ENCODE peak calls at places on chromosome 22, in four cellular contexts. W, H, B and G are unnamed samples. For H3K4me1, the result is how much of the 10 kb centered on the place peaks cover.

GRCh38 chr22:41367680-41368542 is 13.8 kb upstream of the TEF start:
- DNase-seq in W (peak), H (no peak), B (no peak), G (no peak)

GRCh38 chr22:37290737-37291136 is 8.4 kb downstream of the CYTH4 start:
- DNase-seq in W (no peak), H (no peak), B (no peak), G (no peak)

GRCh38 chr22:45202333-45203149 is 38.2 kb downstream of the KIAA0930 start:
- DNase-seq in W (no peak), H (no peak), B (no peak), G (no peak)

GRCh38 chr22:46064966-46065666 is 85.2 kb upstream of the PPARA start:
- DNase-seq in W (no peak), H (no peak), B (no peak), G (no peak)

GRCh38 chr22:42856179-42856864 is 751 bp downstream of the ARFGAP3 start:
- DNase-seq in W (peak), H (no peak), B (peak), G (no peak)

GRCh38 chr22:40603088-40603605 is 33.4 kb downstream of the MRTFA start:
- DNase-seq in W (no peak), H (no peak), B (no peak), G (no peak)

GRCh38 chr22:37442537-37442936 is 15.3 kb upstream of the ELFN2 start:
- DNase-seq in W (peak), H (peak), B (no peak), G (no peak)

GRCh38 chr22:37556750-37557149 is 3.5 kb upstream of the CDC42EP1 start:
- DNase-seq in W (no peak), H (no peak), B (no peak), G (no peak)

GRCh38 chr22:33202455-33202854 is 144.3 kb upstream of the SYN3 start:
- DNase-seq in W (no peak), H (no peak), B (no peak), G (no peak)

GRCh38 chr22:22692707-22693530 is 48.5 kb downstream of the GGTLC2 start:
- DNase-seq in W (peak), H (no peak), B (peak), G (no peak)

GRCh38 chr22:46057762-46058420 is 80.9 kb upstream of the WNT7B start:
- DNase-seq in W (no peak), H (no peak), B (no peak), G (no peak)

GRCh38 chr22:44773082-44773481 is 20.7 kb downstream of the ARHGAP8 start:
- DNase-seq in W (no peak), H (no peak), B (no peak), G (no peak)

GRCh38 chr22:31474743-31475142 is 14.9 kb downstream of the EIF4ENIF1 start:
- DNase-seq in W (no peak), H (no peak), B (no peak), G (no peak)

GRCh38 chr22:23226497-23226850 is 46.2 kb downstream of the BCR start:
- DNase-seq in W (no peak), H (no peak), B (no peak), G (no peak)

GRCh38 chr22:41048791-41049717 is 43.3 kb upstream of the EP300 start:
- DNase-seq in W (peak), H (no peak), B (peak), G (no peak)

GRCh38 chr22:24159650-24160049 is 21.6 kb upstream of the SUSD2 start:
- DNase-seq in W (no peak), H (no peak), B (no peak), G (no peak)

GRCh38 chr22:49629586-49630447 is 197.9 kb downstream of the BRD1 start:
- DNase-seq in W (no peak), H (no peak), B (no peak), G (no peak)

GRCh38 chr22:41070665-41071331 is 21.6 kb upstream of the EP300 start:
- DNase-seq in W (no peak), H (no peak), B (no peak), G (no peak)

GRCh38 chr22:23129149-23129548 is 12.6 kb downstream of the RSPH14 start:
- DNase-seq in W (no peak), H (no peak), B (no peak), G (no peak)

GRCh38 chr22:38843716-38844660 is at the start of gene NPTXR:
- DNase-seq in W (peak), H (no peak), B (peak), G (no peak)
- TF ChIP-seq TCF7L2 in W (no peak), H (peak), B (no peak), G (no peak)

DNA sequence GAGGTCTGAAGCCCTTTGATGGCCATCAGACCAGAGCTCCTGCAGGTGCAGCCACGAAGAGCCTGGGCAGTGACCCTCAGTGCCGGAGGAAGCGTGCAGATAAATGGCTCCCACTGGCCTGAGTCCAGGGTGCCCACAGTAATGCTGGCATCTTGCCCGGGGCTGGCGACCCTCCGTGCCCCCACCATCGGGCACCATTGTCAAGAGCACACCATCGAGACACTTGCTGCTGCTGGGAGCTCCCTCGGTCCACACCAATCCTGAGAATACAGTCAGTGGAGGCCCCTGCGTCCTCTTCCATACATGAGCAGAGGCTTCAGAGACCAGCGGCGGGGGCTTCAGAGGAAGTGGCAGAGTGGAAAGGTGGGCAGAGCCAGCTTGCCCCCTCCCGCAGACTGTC is 1448.3 kb downstream of the BRD1 start:
- DNase-seq in W (no peak), H (no peak), B (no peak), G (no peak)
- H3K4me1 ChIP-seq in W (under half), H (under half), B (under half), G (under half)

DNA sequence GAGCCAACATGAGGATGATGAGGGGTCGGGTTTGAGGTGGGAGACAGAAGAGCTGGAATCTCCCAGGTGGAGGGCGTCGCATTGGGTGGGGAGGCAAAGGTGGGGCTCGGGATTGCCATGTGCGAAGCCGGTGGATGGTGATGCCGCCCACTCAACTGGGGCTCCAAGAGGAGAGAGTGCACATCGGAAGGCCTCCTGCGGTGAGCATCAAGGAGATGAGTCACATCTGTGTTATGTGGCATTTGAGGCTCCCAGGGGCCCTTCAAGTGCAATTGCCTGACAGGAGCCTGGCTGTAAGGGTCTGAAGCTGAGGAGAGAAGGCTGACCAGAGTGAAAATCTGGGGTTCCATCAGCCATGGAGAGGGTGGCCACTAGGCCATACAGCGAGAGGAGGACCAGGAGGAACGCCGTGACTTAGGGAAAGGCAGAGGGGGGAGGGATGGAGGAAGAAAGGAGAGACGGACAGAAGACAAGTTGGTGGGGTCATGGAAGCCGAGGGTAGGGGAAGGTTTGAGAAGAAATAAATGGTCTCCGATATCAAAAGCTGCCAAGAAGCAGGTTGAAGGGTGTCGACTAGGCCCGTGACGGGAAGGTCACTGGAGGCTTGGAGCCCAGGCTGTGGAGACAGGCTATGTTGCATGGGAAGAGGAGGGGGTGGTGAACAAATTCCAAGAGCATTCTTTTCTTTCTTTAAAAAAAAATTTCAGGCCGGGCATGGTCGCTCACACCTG is 21.3 kb downstream of the RASD2 start:
- DNase-seq in W (no peak), H (peak), B (peak), G (no peak)
- TF ChIP-seq REST in W (no peak), H (no peak), B (no peak), G (no peak)

GRCh38 chr22:47606426-47606825 is 844.0 kb downstream of the TBC1D22A start:
- DNase-seq in W (no peak), H (no peak), B (no peak), G (no peak)
- TF ChIP-seq TCF7L2 in W (no peak), H (no peak), B (no peak), G (no peak)

DNA sequence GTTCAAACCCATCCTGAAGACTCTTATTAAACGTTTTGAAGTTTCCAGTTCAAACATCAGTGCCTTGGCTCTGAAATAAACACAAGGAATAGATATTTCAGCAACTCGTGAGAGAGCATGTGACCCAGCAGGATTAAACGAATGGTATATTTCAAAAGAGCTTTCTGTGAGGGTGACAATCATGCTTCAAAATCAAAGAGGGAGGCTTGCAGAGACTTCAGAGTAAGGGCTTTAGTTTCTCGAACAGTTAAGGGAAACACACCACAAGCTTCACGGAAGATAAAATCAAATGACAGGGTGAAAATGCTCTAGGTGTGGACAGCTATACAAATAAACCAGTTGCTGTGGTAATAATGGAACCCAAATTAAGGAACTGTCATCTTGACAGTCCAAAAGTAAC is 1.4 kb downstream of the HPS4 start:
- DNase-seq in W (no peak), H (no peak), B (no peak), G (no peak)
- H3K4me1 ChIP-seq in W (half or more), H (under half), B (under half), G (under half)

GRCh38 chr22:18091478-18091877 is 13.7 kb downstream of the PEX26 start:
- DNase-seq in W (no peak), H (no peak), B (no peak), G (no peak)

GRCh38 chr22:18090286-18090685 is 12.5 kb downstream of the PEX26 start:
- DNase-seq in W (no peak), H (no peak), B (no peak), G (no peak)

GRCh38 chr22:18093661-18094060 is 15.9 kb downstream of the PEX26 start:
- DNase-seq in W (no peak), H (no peak), B (no peak), G (no peak)

GRCh38 chr22:18088825-18089568 is 11.2 kb downstream of the PEX26 start:
- DNase-seq in W (peak), H (no peak), B (no peak), G (no peak)

DNA sequence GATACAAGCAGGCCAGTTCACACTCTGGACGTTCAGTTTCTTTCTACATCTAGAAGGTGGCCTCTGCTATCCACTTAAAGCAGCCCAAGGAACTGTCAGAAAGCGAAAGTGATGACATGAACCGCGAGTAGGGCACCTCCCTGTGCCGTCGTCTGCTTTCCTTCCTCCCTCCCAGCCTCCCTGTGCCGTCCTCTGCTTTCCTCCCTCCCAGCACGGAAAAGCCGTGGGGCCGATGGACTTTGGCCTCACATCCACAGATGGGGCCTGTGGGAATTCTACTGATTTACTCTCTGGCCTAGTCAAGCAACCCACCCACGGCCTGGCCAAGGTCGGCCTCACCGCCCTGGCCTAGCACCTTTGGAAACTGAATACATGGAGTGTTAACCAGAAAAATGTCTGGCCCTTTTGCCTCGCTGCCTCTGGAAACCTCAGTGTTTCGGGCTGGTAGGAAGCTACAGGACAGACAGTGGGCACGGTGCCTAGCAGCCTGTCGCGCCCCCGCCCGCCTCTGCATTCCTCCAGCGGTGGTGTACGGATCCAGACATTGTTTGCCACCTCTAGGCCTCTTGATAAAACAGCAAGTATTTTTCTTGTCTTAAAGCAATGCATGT is 14.2 kb downstream of the PEX26 start:
- DNase-seq in W (peak), H (no peak), B (no peak), G (no peak)
- TF ChIP-seq REST in W (no peak), H (no peak), B (no peak), G (no peak)